ENCODE peak calls at places on chromosomes 5 and 9, in five cellular contexts. Q is glutamatergic neuron, I is choroid plexus epithelial cell, V is neural crest cell, C is mesothelial cell of epicardium. S is an unnamed sample.

GRCh38 chr5:177040814-177041410 is 18.4 kb downstream of the ZNF346 start:
- DNase-seq in V (no peak), Q (no peak), I (peak), C (no peak), S (no peak)

GRCh38 chr5:138469540-138470321 is 4.5 kb downstream of the EGR1 start:
- DNase-seq in Q (no peak), C (peak), I (peak), V (no peak), S (no peak)

GRCh38 chr5:34022131-34022705 is 14.4 kb upstream of the AMACR start:
- DNase-seq in C (no peak), I (peak), V (no peak), Q (no peak), S (no peak)

GRCh38 chr9:106322741-106323140 is 540.2 kb upstream of the ZNF462 start:
- DNase-seq in I (no peak), Q (no peak), V (no peak), C (no peak), S (no peak)

GRCh38 chr5:154179846-154180710 is 10.5 kb upstream of the GALNT10 start:
- DNase-seq in Q (no peak), V (peak), C (no peak), I (peak), S (peak)

GRCh38 chr5:35369965-35370790 is 139.9 kb upstream of the PRLR start:
- DNase-seq in V (no peak), I (peak), C (no peak), Q (no peak), S (peak)

GRCh38 chr5:96408276-96408777 is 24.7 kb downstream of the PCSK1 start:
- DNase-seq in C (no peak), Q (no peak), I (peak), V (no peak), S (no peak)

GRCh38 chr9:116219686-116220085 is 66.1 kb downstream of the PAPPA start:
- DNase-seq in Q (no peak), I (no peak), C (no peak), V (no peak), S (no peak)

GRCh38 chr5:77356740-77357139 is 135.4 kb downstream of the WDR41 start:
- DNase-seq in Q (no peak), V (no peak), C (no peak), I (peak), S (no peak)

GRCh38 chr5:66324357-66324756 is 180.3 kb downstream of the SREK1 start:
- DNase-seq in I (no peak), C (no peak), V (no peak), Q (no peak), S (no peak)

GRCh38 chr5:175201393-175201792 is 242.6 kb downstream of the DRD1 start:
- DNase-seq in V (no peak), Q (no peak), C (no peak), I (no peak), S (no peak)

GRCh38 chr5:140402258-140403074 is 833 bp downstream of the ANKHD1 start:
- DNase-seq in I (peak), V (peak), Q (peak), C (peak), S (peak)

GRCh38 chr5:115842952-115843351 is 1.2 kb downstream of the AP3S1 start:
- DNase-seq in Q (no peak), C (no peak), V (no peak), I (no peak), S (no peak)

GRCh38 chr9:131478421-131478868 is 24.3 kb upstream of the POMT1 start:
- DNase-seq in V (peak), C (peak), I (peak), Q (peak), S (peak)

GRCh38 chr5:119389288-119390065 is 33.7 kb downstream of the TNFAIP8 start:
- DNase-seq in C (no peak), Q (no peak), V (no peak), I (no peak), S (no peak)

GRCh38 chr5:136309932-136310598 is 55.3 kb downstream of the TRPC7 start:
- DNase-seq in Q (no peak), I (no peak), C (no peak), V (no peak), S (no peak)

GRCh38 chr5:169384661-169385060 is 83.7 kb upstream of the SLIT3 start:
- DNase-seq in Q (no peak), I (no peak), C (no peak), V (no peak), S (no peak)

GRCh38 chr9:114889802-114890224 is 40.6 kb downstream of the TNFSF8 start:
- DNase-seq in V (no peak), I (no peak), C (no peak), Q (no peak), S (no peak)

GRCh38 chr5:132439521-132440206 is 50.9 kb downstream of the IRF1 start:
- DNase-seq in Q (no peak), I (peak), V (no peak), C (no peak), S (no peak)

GRCh38 chr5:143165049-143165448 is 238.4 kb downstream of the NR3C1 start:
- DNase-seq in Q (no peak), I (no peak), C (no peak), V (no peak), S (no peak)

GRCh38 chr5:31435730-31436129 is 96.2 kb downstream of the DROSHA start:
- DNase-seq in C (no peak), I (no peak), V (no peak), Q (no peak), S (no peak)

GRCh38 chr9:122975196-122975595 is 34.4 kb downstream of the RABGAP1 start:
- DNase-seq in V (no peak), Q (no peak), C (no peak), I (no peak), S (no peak)

GRCh38 chr9:16869961-16870605 is 387 bp downstream of the BNC2 start:
- DNase-seq in C (peak), Q (peak), I (peak), V (peak), S (no peak)

GRCh38 chr9:126317513-126317912 is 9.1 kb upstream of the MVB12B start:
- DNase-seq in V (no peak), C (no peak), I (peak), Q (no peak), S (no peak)

GRCh38 chr9:127102176-127102575 is 20.3 kb downstream of the ANGPTL2 start:
- DNase-seq in I (no peak), Q (no peak), C (no peak), V (no peak), S (no peak)

GRCh38 chr9:14031015-14031414 is 282.9 kb downstream of the NFIB start:
- DNase-seq in I (peak), C (no peak), V (no peak), Q (no peak), S (peak)

GRCh38 chr9:93259490-93260289 is 75.8 kb downstream of the WNK2 start:
- DNase-seq in V (no peak), C (no peak), I (no peak), Q (peak), S (no peak)

GRCh38 chr9:127991017-127991756 is 10.4 kb upstream of the EEIG1 start:
- DNase-seq in C (no peak), Q (no peak), I (no peak), V (no peak), S (no peak)

GRCh38 chr5:172548311-172548731 is 92.7 kb upstream of the NEURL1B start:
- DNase-seq in Q (no peak), I (no peak), V (no peak), C (no peak), S (no peak)

GRCh38 chr9:89592963-89593775 is 11.6 kb upstream of the GADD45G start:
- DNase-seq in C (no peak), V (peak), I (peak), Q (peak), S (peak)

GRCh38 chr9:137406876-137407589 is 15.9 kb downstream of the EXD3 start:
- DNase-seq in C (peak), I (peak), V (peak), Q (peak), S (peak)

GRCh38 chr9:124505901-124506346 is 1.3 kb downstream of the NR5A1 start:
- DNase-seq in I (no peak), V (no peak), C (no peak), Q (no peak), S (no peak)

GRCh38 chr9:124506433-124506832 is 766 bp downstream of the NR5A1 start:
- DNase-seq in I (no peak), C (no peak), Q (no peak), V (no peak), S (no peak)

GRCh38 chr9:124504530-124505005 is 2.6 kb downstream of the NR5A1 start:
- DNase-seq in V (no peak), I (no peak), Q (peak), C (no peak), S (no peak)

GRCh38 chr9:124503713-124504529 is 3.3 kb downstream of the NR5A1 start:
- DNase-seq in I (no peak), Q (peak), V (no peak), C (no peak), S (no peak)

GRCh38 chr9:124505006-124505900 is 1.9 kb downstream of the NR5A1 start:
- DNase-seq in I (no peak), Q (peak), V (no peak), C (no peak), S (no peak)
- TF ChIP-seq CTCF in I (no peak), Q (no peak), V (no peak), C (no peak), S (no peak)

GRCh38 chr5:2711446-2712425 is 39.7 kb downstream of the IRX2 start:
- DNase-seq in V (no peak), I (no peak), Q (no peak), C (no peak), S (no peak)

GRCh38 chr5:2708751-2709150 is 42.7 kb downstream of the IRX2 start:
- DNase-seq in I (no peak), Q (no peak), V (no peak), C (no peak), S (no peak)

GRCh38 chr5:2709996-2710689 is 41.3 kb downstream of the IRX2 start:
- DNase-seq in I (no peak), Q (no peak), C (no peak), V (no peak), S (no peak)

GRCh38 chr5:2708132-2708531 is 43.3 kb downstream of the IRX2 start:
- DNase-seq in I (no peak), Q (no peak), V (no peak), C (no peak), S (no peak)

DNA sequence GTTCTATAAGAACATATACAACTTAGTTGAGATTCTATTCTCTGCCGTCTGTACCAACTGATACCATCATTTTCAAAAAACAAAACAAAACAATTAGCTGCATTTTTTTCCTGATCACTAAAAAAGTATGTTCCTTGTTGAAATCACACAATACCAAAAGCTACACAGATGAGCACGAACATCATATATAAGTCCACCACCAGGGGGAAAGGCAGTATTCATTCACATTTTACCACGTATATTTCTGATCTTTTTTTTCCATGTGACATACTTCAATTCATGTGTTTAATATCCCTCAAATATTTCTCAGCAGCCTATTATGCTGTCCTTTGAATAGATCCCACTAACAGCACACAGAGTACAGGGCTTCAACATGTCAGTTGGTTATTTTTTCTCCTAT is 40.6 kb downstream of the IRX2 start:
- DNase-seq in C (no peak), I (peak), Q (no peak), V (no peak), S (no peak)
- TF ChIP-seq CTCF in C (peak), I (no peak), Q (peak), V (peak), S (peak)

GRCh38 chr5:25489834-25490538 is 845.2 kb upstream of the CDH10 start:
- DNase-seq in C (no peak), V (no peak), I (peak), Q (no peak), S (no peak)
- TF ChIP-seq CTCF in C (no peak), V (no peak), I (no peak), Q (no peak), S (no peak)

GRCh38 chr5:36398137-36398536 is 96.4 kb upstream of the RANBP3L start:
- DNase-seq in V (no peak), C (no peak), Q (no peak), I (peak), S (no peak)
- TF ChIP-seq CTCF in V (peak), C (no peak), Q (no peak), I (peak), S (no peak)

DNA sequence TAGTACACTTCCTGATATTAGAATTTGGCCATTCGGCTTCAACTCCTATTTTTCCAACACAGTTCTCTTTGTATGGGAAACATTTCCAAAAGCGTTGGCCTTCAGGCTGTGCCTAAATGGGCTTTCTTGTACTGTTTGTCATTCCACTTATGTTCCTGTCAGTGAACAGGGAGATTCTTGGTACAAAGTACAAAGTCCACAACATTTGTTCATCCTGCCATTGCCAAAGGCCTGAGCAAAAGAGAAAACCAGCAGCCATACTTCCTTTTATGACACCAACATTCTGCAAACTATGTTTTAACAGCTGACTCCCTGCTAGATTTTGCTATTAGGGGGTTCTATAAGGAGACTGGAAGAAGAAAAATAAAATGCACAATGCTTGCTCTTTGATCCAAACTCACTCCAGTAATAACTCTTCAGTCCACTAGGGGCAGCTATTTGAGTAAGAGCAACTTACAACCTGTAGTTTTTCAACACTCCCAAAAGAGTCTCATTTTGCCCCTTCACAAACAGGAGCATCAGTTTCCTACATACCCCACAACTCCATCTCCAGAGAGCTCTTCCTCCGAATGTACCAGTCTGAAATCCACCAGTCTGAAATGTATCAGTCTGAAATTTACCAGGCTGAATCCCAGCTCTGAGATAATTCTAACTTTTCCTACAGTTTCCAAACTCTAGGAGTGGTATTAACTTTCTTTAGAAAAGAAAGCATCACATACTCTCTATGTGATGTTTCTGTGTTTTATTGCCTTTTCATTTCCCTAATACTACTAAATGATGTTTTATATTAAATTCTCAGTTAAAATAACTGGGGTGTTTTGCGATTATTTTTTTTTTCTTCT is 693.8 kb downstream of the DNAH5 start:
- DNase-seq in I (no peak), V (no peak), Q (no peak), C (no peak), S (no peak)
- TF ChIP-seq CTCF in I (peak), V (peak), Q (peak), C (peak), S (peak)

GRCh38 chr5:61678966-61679365 is 346.9 kb downstream of the ZSWIM6 start:
- DNase-seq in C (no peak), I (no peak), V (no peak), Q (peak), S (no peak)
- TF ChIP-seq CTCF in C (no peak), I (no peak), V (no peak), Q (peak), S (no peak)

GRCh38 chr5:6280425-6281100 is 97.8 kb downstream of the MED10 start:
- DNase-seq in C (no peak), Q (no peak), V (no peak), I (no peak), S (no peak)
- TF ChIP-seq CTCF in C (no peak), Q (no peak), V (no peak), I (no peak), S (no peak)

S was measured in endothelial cell.